ENCODE peak calls at places on chromosomes 12 and 14, in eight cellular contexts. Q, U, E, W, C, Z, K and S are unnamed samples.
A peak's percentile ranks its signal among the peaks of the same experiment; 100 is the strongest.

GRCh38 chr14:21300892-21301291 is 21.0 kb downstream of the RPGRIP1 start:
- DNase-seq in Q (peak; percentile 67), U (no peak), E (no peak), W (no peak), C (peak; percentile 47), Z (no peak), K (peak; percentile 47), S (no peak)

GRCh38 chr12:108821407-108822397 is 35.7 kb downstream of the SSH1 start:
- DNase-seq in Q (no peak), U (no peak), E (peak; percentile 64), W (peak; percentile 72), C (no peak), Z (no peak), K (peak; percentile 20), S (no peak)

GRCh38 chr12:6954316-6954710 is 3.2 kb downstream of the PTPN6 start:
- DNase-seq in Q (no peak), U (no peak), E (no peak), W (no peak), C (no peak), Z (no peak), K (no peak), S (no peak)

GRCh38 chr12:11621797-11622423 is 27.6 kb upstream of the ETV6 start:
- DNase-seq in Q (no peak), U (no peak), E (peak; percentile 11), W (peak; percentile 21), C (no peak), Z (no peak), K (no peak), S (no peak)

GRCh38 chr14:59245809-59246295 is 57.4 kb downstream of the DAAM1 start:
- DNase-seq in Q (no peak), U (no peak), E (no peak), W (no peak), C (no peak), Z (no peak), K (no peak), S (no peak)

GRCh38 chr12:21538259-21538658 is 12.2 kb downstream of the SPX start:
- DNase-seq in Q (no peak), U (no peak), E (no peak), W (peak; percentile 19), C (no peak), Z (no peak), K (no peak), S (no peak)

GRCh38 chr12:105640780-105641179 is 310.3 kb downstream of the C12orf75 start:
- DNase-seq in Q (no peak), U (no peak), E (no peak), W (no peak), C (no peak), Z (no peak), K (no peak), S (no peak)

GRCh38 chr12:53225635-53226424 is 6.2 kb downstream of the RARG start:
- DNase-seq in Q (no peak), U (no peak), E (no peak), W (no peak), C (no peak), Z (no peak), K (no peak), S (no peak)

GRCh38 chr12:4762773-4763172 is 42.6 kb downstream of the GALNT8 start:
- DNase-seq in Q (no peak), U (no peak), E (no peak), W (no peak), C (no peak), Z (no peak), K (no peak), S (no peak)

GRCh38 chr14:99899578-99900178 is 106.5 kb downstream of the EML1 start:
- DNase-seq in Q (no peak), U (no peak), E (peak; percentile 36), W (peak; percentile 50), C (no peak), Z (no peak), K (no peak), S (no peak)

GRCh38 chr12:1795221-1795784 is 25.1 kb upstream of the LRTM2 start:
- DNase-seq in Q (no peak), U (no peak), E (no peak), W (no peak), C (no peak), Z (no peak), K (no peak), S (no peak)

GRCh38 chr14:34713122-34713680 is 1.2 kb downstream of the CFL2 start:
- DNase-seq in Q (no peak), U (no peak), E (no peak), W (no peak), C (no peak), Z (no peak), K (no peak), S (no peak)

GRCh38 chr14:100790785-100791667 is 34.9 kb upstream of the MEG3 start:
- DNase-seq in Q (no peak), U (no peak), E (peak; percentile 94), W (peak; percentile 48), C (no peak), Z (no peak), K (no peak), S (no peak)

DNA sequence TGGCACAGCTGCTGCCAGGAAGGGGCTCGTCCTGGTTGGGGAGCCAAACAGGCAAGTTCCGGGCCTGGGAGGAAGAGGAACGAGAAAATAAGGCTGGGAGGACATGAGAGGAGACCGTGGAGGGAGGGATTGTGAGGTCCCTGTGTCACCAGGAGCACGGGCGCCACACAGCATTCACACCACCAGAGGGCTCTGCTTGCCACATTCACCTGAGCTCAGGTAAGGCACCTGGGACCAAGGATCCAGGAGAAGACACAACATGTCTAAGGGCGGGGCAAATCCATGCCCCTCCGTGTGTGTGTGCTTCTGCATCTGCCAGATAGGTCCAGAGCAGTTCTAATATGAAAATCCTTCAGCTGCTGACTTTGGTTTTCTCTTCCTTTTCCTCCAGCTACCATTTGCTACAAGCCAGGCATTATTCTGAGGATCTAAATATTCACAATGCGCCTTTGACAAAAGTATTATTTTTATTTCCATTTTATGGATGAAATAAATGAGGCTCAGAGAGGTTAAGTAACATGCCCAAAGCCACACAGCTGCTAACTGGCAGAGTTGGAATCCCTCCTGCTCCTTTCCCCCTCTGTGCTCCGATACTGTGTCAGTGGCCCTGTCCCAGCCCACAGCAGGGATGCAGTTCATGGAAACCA is 14.6 kb downstream of the RAPGEF3 start:
- DNase-seq in Q (no peak), U (peak; percentile 37), E (no peak), W (no peak), C (no peak), Z (no peak), K (peak; percentile 78), S (no peak)
- TF ChIP-seq CTCF in Q (peak; percentile 38), U (peak; percentile 65), E (peak; percentile 26), W (peak; percentile 26), C (peak; percentile 64), Z (no peak), K (peak; percentile 75), S (peak; percentile 78)

GRCh38 chr12:102811125-102811737 is 105.8 kb downstream of the PAH start:
- DNase-seq in Q (peak; percentile 61), U (peak; percentile 38), E (peak; percentile 10), W (peak; percentile 2), C (peak; percentile 68), Z (no peak), K (peak; percentile 73), S (no peak)
- TF ChIP-seq CTCF in Q (peak; percentile 79), U (peak; percentile 75), E (peak; percentile 53), W (peak; percentile 30), C (peak; percentile 54), Z (no peak), K (peak; percentile 53), S (peak; percentile 62)

GRCh38 chr12:75526655-75527511 is 15.5 kb upstream of the KRR1 start:
- DNase-seq in Q (peak; percentile 21), U (peak; percentile 48), E (peak; percentile 71), W (peak; percentile 83), C (no peak), Z (no peak), K (peak; percentile 19), S (peak; percentile 23)

GRCh38 chr12:75528692-75529091 is 17.3 kb upstream of the KRR1 start:
- DNase-seq in Q (no peak), U (no peak), E (no peak), W (no peak), C (no peak), Z (no peak), K (no peak), S (no peak)

GRCh38 chr12:75529826-75530225 is 18.4 kb upstream of the KRR1 start:
- DNase-seq in Q (no peak), U (no peak), E (no peak), W (no peak), C (no peak), Z (no peak), K (no peak), S (no peak)

GRCh38 chr12:75528272-75528671 is 16.9 kb upstream of the KRR1 start:
- DNase-seq in Q (no peak), U (no peak), E (no peak), W (no peak), C (no peak), Z (no peak), K (no peak), S (no peak)

GRCh38 chr12:75525263-75525662 is 13.9 kb upstream of the KRR1 start:
- DNase-seq in Q (no peak), U (no peak), E (peak; percentile 28), W (no peak), C (no peak), Z (no peak), K (no peak), S (no peak)
- TF ChIP-seq CTCF in Q (peak; percentile 25), U (peak; percentile 20), E (peak; percentile 47), W (peak; percentile 47), C (no peak), Z (no peak), K (no peak), S (peak; percentile 47)

GRCh38 chr12:20196767-20197166 is 171.6 kb upstream of the PDE3A start:
- DNase-seq in Q (no peak), U (no peak), E (no peak), W (no peak), C (no peak), Z (no peak), K (no peak), S (no peak)
- TF ChIP-seq CTCF in Q (no peak), U (no peak), E (no peak), W (no peak), C (no peak), Z (no peak), K (no peak), S (no peak)

GRCh38 chr14:102931580-102932285 is 9.3 kb downstream of the AMN start:
- DNase-seq in Q (no peak), U (no peak), E (no peak), W (no peak), C (no peak), Z (no peak), K (no peak), S (no peak)
- TF ChIP-seq CTCF in Q (no peak), U (no peak), E (no peak), W (no peak), C (no peak), Z (no peak), K (no peak), S (no peak)

DNA sequence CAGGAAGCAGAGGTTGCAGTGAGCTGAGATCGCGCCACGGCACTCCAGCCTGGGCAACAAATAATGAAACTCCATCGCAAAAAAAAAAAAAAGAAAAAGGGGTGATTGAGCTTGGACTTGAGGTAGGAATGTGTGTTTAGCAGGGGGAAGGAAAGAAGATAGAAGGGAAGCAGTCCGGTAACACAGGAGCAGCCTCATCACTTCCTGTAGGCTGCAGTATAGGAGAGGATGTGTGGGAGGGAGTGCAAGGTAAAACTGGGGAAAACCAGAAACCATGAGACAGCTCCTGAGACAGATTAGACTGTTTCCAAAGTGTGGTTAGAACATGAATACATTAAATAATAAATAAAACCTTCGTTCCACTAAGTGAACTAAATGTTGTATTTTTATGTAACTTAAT is 49.2 kb downstream of the FGD4 start:
- DNase-seq in Q (no peak), U (no peak), E (no peak), W (peak; percentile 19), C (no peak), Z (no peak), K (no peak), S (no peak)
- TF ChIP-seq CTCF in Q (no peak), U (no peak), E (no peak), W (no peak), C (no peak), Z (no peak), K (no peak), S (peak; percentile 4)